ENCODE peak calls at places on chromosomes 4 and X, in five cellular contexts. One of them, this sample, is unnamed.

GRCh38 chr4:15920723-15921591 is 17.6 kb downstream of the FGFBP1 start:
- DNase-seq in Right ventricle myocardium inferior: no peak
- DNase-seq in stimulated activated CD4-positive, alpha-beta T cell treated with anti-CD3 and anti-CD28 coated beads, Interleukin-1b, Interleukin-23, amount 100 ng/mL, for 24 hours: no peak
- DNase-seq in activated CD4-positive, alpha-beta T cell treated with anti-CD3 and anti-CD28 coated beads, Interleukin-2, amount 10 ng/mL, durations not matched to agents 7 days and 5 days: no peak
- DNase-seq in head of caudate nucleus: peak; percentile 52
- DNase-seq in this sample: peak; percentile 63

GRCh38 chrX:118823263-118824172 is at the start of gene ZCCHC12:
- DNase-seq in Right ventricle myocardium inferior: no peak
- DNase-seq in activated CD4-positive, alpha-beta T cell treated with anti-CD3 and anti-CD28 coated beads, Interleukin-2, amount 10 ng/mL, durations not matched to agents 7 days and 5 days: peak; percentile 19
- DNase-seq in head of caudate nucleus: peak; percentile 81
- DNase-seq in stimulated activated CD4-positive, alpha-beta T cell treated with anti-CD3 and anti-CD28 coated beads, Interleukin-1b, Interleukin-23, amount 100 ng/mL, for 24 hours: peak; percentile 15
- DNase-seq in this sample: no peak

GRCh38 chr4:90240333-90240732 is 113.1 kb downstream of the CCSER1 start:
- DNase-seq in Right ventricle myocardium inferior: no peak
- DNase-seq in head of caudate nucleus: no peak
- DNase-seq in stimulated activated CD4-positive, alpha-beta T cell treated with anti-CD3 and anti-CD28 coated beads, Interleukin-1b, Interleukin-23, amount 100 ng/mL, for 24 hours: no peak
- DNase-seq in activated CD4-positive, alpha-beta T cell treated with anti-CD3 and anti-CD28 coated beads, Interleukin-2, amount 10 ng/mL, durations not matched to agents 7 days and 5 days: no peak
- DNase-seq in this sample: no peak

GRCh38 chr4:42750831-42751230 is 93.9 kb upstream of the ATP8A1 start:
- DNase-seq in stimulated activated CD4-positive, alpha-beta T cell treated with anti-CD3 and anti-CD28 coated beads, Interleukin-1b, Interleukin-23, amount 100 ng/mL, for 24 hours: no peak
- DNase-seq in Right ventricle myocardium inferior: no peak
- DNase-seq in activated CD4-positive, alpha-beta T cell treated with anti-CD3 and anti-CD28 coated beads, Interleukin-2, amount 10 ng/mL, durations not matched to agents 7 days and 5 days: no peak
- DNase-seq in head of caudate nucleus: no peak
- DNase-seq in this sample: no peak

GRCh38 chr4:105605493-105605892 is 53.1 kb downstream of the ARHGEF38 start:
- DNase-seq in activated CD4-positive, alpha-beta T cell treated with anti-CD3 and anti-CD28 coated beads, Interleukin-2, amount 10 ng/mL, durations not matched to agents 7 days and 5 days: no peak
- DNase-seq in Right ventricle myocardium inferior: no peak
- DNase-seq in head of caudate nucleus: no peak
- DNase-seq in stimulated activated CD4-positive, alpha-beta T cell treated with anti-CD3 and anti-CD28 coated beads, Interleukin-1b, Interleukin-23, amount 100 ng/mL, for 24 hours: no peak
- DNase-seq in this sample: no peak

GRCh38 chr4:77418333-77418732 is 187.3 kb upstream of the CXCL13 start:
- DNase-seq in head of caudate nucleus: no peak
- DNase-seq in activated CD4-positive, alpha-beta T cell treated with anti-CD3 and anti-CD28 coated beads, Interleukin-2, amount 10 ng/mL, durations not matched to agents 7 days and 5 days: peak; percentile 13
- DNase-seq in Right ventricle myocardium inferior: no peak
- DNase-seq in stimulated activated CD4-positive, alpha-beta T cell treated with anti-CD3 and anti-CD28 coated beads, Interleukin-1b, Interleukin-23, amount 100 ng/mL, for 24 hours: no peak
- DNase-seq in this sample: peak; percentile 1

GRCh38 chrX:124476562-124476961 is 130.2 kb downstream of the SH2D1A start:
- DNase-seq in head of caudate nucleus: no peak
- DNase-seq in stimulated activated CD4-positive, alpha-beta T cell treated with anti-CD3 and anti-CD28 coated beads, Interleukin-1b, Interleukin-23, amount 100 ng/mL, for 24 hours: no peak
- DNase-seq in activated CD4-positive, alpha-beta T cell treated with anti-CD3 and anti-CD28 coated beads, Interleukin-2, amount 10 ng/mL, durations not matched to agents 7 days and 5 days: no peak
- DNase-seq in Right ventricle myocardium inferior: no peak
- DNase-seq in this sample: no peak

GRCh38 chrX:39397561-39398200 is 596.4 kb downstream of the MID1IP1 start:
- DNase-seq in Right ventricle myocardium inferior: no peak
- DNase-seq in activated CD4-positive, alpha-beta T cell treated with anti-CD3 and anti-CD28 coated beads, Interleukin-2, amount 10 ng/mL, durations not matched to agents 7 days and 5 days: no peak
- DNase-seq in stimulated activated CD4-positive, alpha-beta T cell treated with anti-CD3 and anti-CD28 coated beads, Interleukin-1b, Interleukin-23, amount 100 ng/mL, for 24 hours: no peak
- DNase-seq in head of caudate nucleus: no peak
- DNase-seq in this sample: no peak

GRCh38 chr4:134313591-134313990 is 112.0 kb upstream of the PABPC4L start:
- DNase-seq in stimulated activated CD4-positive, alpha-beta T cell treated with anti-CD3 and anti-CD28 coated beads, Interleukin-1b, Interleukin-23, amount 100 ng/mL, for 24 hours: no peak
- DNase-seq in Right ventricle myocardium inferior: no peak
- DNase-seq in head of caudate nucleus: no peak
- DNase-seq in activated CD4-positive, alpha-beta T cell treated with anti-CD3 and anti-CD28 coated beads, Interleukin-2, amount 10 ng/mL, durations not matched to agents 7 days and 5 days: no peak
- DNase-seq in this sample: no peak

GRCh38 chr4:147136308-147136707 is 190.6 kb upstream of the TTC29 start:
- DNase-seq in activated CD4-positive, alpha-beta T cell treated with anti-CD3 and anti-CD28 coated beads, Interleukin-2, amount 10 ng/mL, durations not matched to agents 7 days and 5 days: no peak
- DNase-seq in Right ventricle myocardium inferior: no peak
- DNase-seq in head of caudate nucleus: no peak
- DNase-seq in stimulated activated CD4-positive, alpha-beta T cell treated with anti-CD3 and anti-CD28 coated beads, Interleukin-1b, Interleukin-23, amount 100 ng/mL, for 24 hours: no peak
- DNase-seq in this sample: no peak

GRCh38 chr4:149781150-149781549 is 34.5 kb downstream of the IQCM start:
- DNase-seq in head of caudate nucleus: no peak
- DNase-seq in activated CD4-positive, alpha-beta T cell treated with anti-CD3 and anti-CD28 coated beads, Interleukin-2, amount 10 ng/mL, durations not matched to agents 7 days and 5 days: no peak
- DNase-seq in stimulated activated CD4-positive, alpha-beta T cell treated with anti-CD3 and anti-CD28 coated beads, Interleukin-1b, Interleukin-23, amount 100 ng/mL, for 24 hours: no peak
- DNase-seq in Right ventricle myocardium inferior: no peak
- DNase-seq in this sample: peak; percentile 48

GRCh38 chrX:29299689-29300088 is 712.4 kb downstream of the IL1RAPL1 start:
- DNase-seq in Right ventricle myocardium inferior: no peak
- DNase-seq in head of caudate nucleus: no peak
- DNase-seq in activated CD4-positive, alpha-beta T cell treated with anti-CD3 and anti-CD28 coated beads, Interleukin-2, amount 10 ng/mL, durations not matched to agents 7 days and 5 days: no peak
- DNase-seq in stimulated activated CD4-positive, alpha-beta T cell treated with anti-CD3 and anti-CD28 coated beads, Interleukin-1b, Interleukin-23, amount 100 ng/mL, for 24 hours: no peak
- DNase-seq in this sample: no peak

GRCh38 chr4:75142377-75142776 is 209.5 kb downstream of the PARM1 start:
- DNase-seq in stimulated activated CD4-positive, alpha-beta T cell treated with anti-CD3 and anti-CD28 coated beads, Interleukin-1b, Interleukin-23, amount 100 ng/mL, for 24 hours: no peak
- DNase-seq in Right ventricle myocardium inferior: no peak
- DNase-seq in head of caudate nucleus: no peak
- DNase-seq in activated CD4-positive, alpha-beta T cell treated with anti-CD3 and anti-CD28 coated beads, Interleukin-2, amount 10 ng/mL, durations not matched to agents 7 days and 5 days: no peak
- DNase-seq in this sample: no peak

GRCh38 chr4:168551211-168551610 is 54.4 kb downstream of the PALLD start:
- DNase-seq in stimulated activated CD4-positive, alpha-beta T cell treated with anti-CD3 and anti-CD28 coated beads, Interleukin-1b, Interleukin-23, amount 100 ng/mL, for 24 hours: no peak
- DNase-seq in Right ventricle myocardium inferior: no peak
- DNase-seq in head of caudate nucleus: no peak
- DNase-seq in activated CD4-positive, alpha-beta T cell treated with anti-CD3 and anti-CD28 coated beads, Interleukin-2, amount 10 ng/mL, durations not matched to agents 7 days and 5 days: no peak
- DNase-seq in this sample: no peak

GRCh38 chr4:150149381-150149780 is 71.1 kb downstream of the DCLK2 start:
- DNase-seq in stimulated activated CD4-positive, alpha-beta T cell treated with anti-CD3 and anti-CD28 coated beads, Interleukin-1b, Interleukin-23, amount 100 ng/mL, for 24 hours: no peak
- DNase-seq in activated CD4-positive, alpha-beta T cell treated with anti-CD3 and anti-CD28 coated beads, Interleukin-2, amount 10 ng/mL, durations not matched to agents 7 days and 5 days: no peak
- DNase-seq in head of caudate nucleus: no peak
- DNase-seq in Right ventricle myocardium inferior: no peak
- DNase-seq in this sample: no peak

GRCh38 chrX:54064564-54064963 is 20.3 kb upstream of the PHF8 start:
- DNase-seq in activated CD4-positive, alpha-beta T cell treated with anti-CD3 and anti-CD28 coated beads, Interleukin-2, amount 10 ng/mL, durations not matched to agents 7 days and 5 days: no peak
- DNase-seq in Right ventricle myocardium inferior: no peak
- DNase-seq in head of caudate nucleus: no peak
- DNase-seq in stimulated activated CD4-positive, alpha-beta T cell treated with anti-CD3 and anti-CD28 coated beads, Interleukin-1b, Interleukin-23, amount 100 ng/mL, for 24 hours: no peak
- DNase-seq in this sample: no peak

GRCh38 chr4:74189331-74190043 is 31.6 kb downstream of the MTHFD2L start:
- DNase-seq in Right ventricle myocardium inferior: no peak
- DNase-seq in activated CD4-positive, alpha-beta T cell treated with anti-CD3 and anti-CD28 coated beads, Interleukin-2, amount 10 ng/mL, durations not matched to agents 7 days and 5 days: peak; percentile 37
- DNase-seq in head of caudate nucleus: no peak
- DNase-seq in stimulated activated CD4-positive, alpha-beta T cell treated with anti-CD3 and anti-CD28 coated beads, Interleukin-1b, Interleukin-23, amount 100 ng/mL, for 24 hours: no peak
- DNase-seq in this sample: no peak

GRCh38 chrX:9433596-9433995 is 31.3 kb upstream of the TBL1X start:
- DNase-seq in stimulated activated CD4-positive, alpha-beta T cell treated with anti-CD3 and anti-CD28 coated beads, Interleukin-1b, Interleukin-23, amount 100 ng/mL, for 24 hours: no peak
- DNase-seq in head of caudate nucleus: no peak
- DNase-seq in Right ventricle myocardium inferior: no peak
- DNase-seq in activated CD4-positive, alpha-beta T cell treated with anti-CD3 and anti-CD28 coated beads, Interleukin-2, amount 10 ng/mL, durations not matched to agents 7 days and 5 days: no peak
- DNase-seq in this sample: no peak

GRCh38 chr4:61406677-61407076 is 206.6 kb downstream of the ADGRL3 start:
- DNase-seq in Right ventricle myocardium inferior: no peak
- DNase-seq in activated CD4-positive, alpha-beta T cell treated with anti-CD3 and anti-CD28 coated beads, Interleukin-2, amount 10 ng/mL, durations not matched to agents 7 days and 5 days: no peak
- DNase-seq in stimulated activated CD4-positive, alpha-beta T cell treated with anti-CD3 and anti-CD28 coated beads, Interleukin-1b, Interleukin-23, amount 100 ng/mL, for 24 hours: no peak
- DNase-seq in head of caudate nucleus: no peak
- DNase-seq in this sample: no peak

GRCh38 chrX:71253253-71254091 is 468 bp downstream of the ZMYM3 start:
- DNase-seq in head of caudate nucleus: peak; percentile 49
- DNase-seq in Right ventricle myocardium inferior: peak; percentile 70
- DNase-seq in activated CD4-positive, alpha-beta T cell treated with anti-CD3 and anti-CD28 coated beads, Interleukin-2, amount 10 ng/mL, durations not matched to agents 7 days and 5 days: peak; percentile 30
- DNase-seq in stimulated activated CD4-positive, alpha-beta T cell treated with anti-CD3 and anti-CD28 coated beads, Interleukin-1b, Interleukin-23, amount 100 ng/mL, for 24 hours: no peak
- DNase-seq in this sample: peak; percentile 11

GRCh38 chr4:151797853-151798252 is 37.0 kb upstream of the GATB start:
- DNase-seq in activated CD4-positive, alpha-beta T cell treated with anti-CD3 and anti-CD28 coated beads, Interleukin-2, amount 10 ng/mL, durations not matched to agents 7 days and 5 days: no peak
- DNase-seq in Right ventricle myocardium inferior: no peak
- DNase-seq in stimulated activated CD4-positive, alpha-beta T cell treated with anti-CD3 and anti-CD28 coated beads, Interleukin-1b, Interleukin-23, amount 100 ng/mL, for 24 hours: no peak
- DNase-seq in head of caudate nucleus: no peak
- DNase-seq in this sample: no peak

GRCh38 chr4:88964450-88964849 is 92.5 kb downstream of the FAM13A start:
- DNase-seq in activated CD4-positive, alpha-beta T cell treated with anti-CD3 and anti-CD28 coated beads, Interleukin-2, amount 10 ng/mL, durations not matched to agents 7 days and 5 days: no peak
- DNase-seq in head of caudate nucleus: no peak
- DNase-seq in Right ventricle myocardium inferior: no peak
- DNase-seq in stimulated activated CD4-positive, alpha-beta T cell treated with anti-CD3 and anti-CD28 coated beads, Interleukin-1b, Interleukin-23, amount 100 ng/mL, for 24 hours: no peak
- DNase-seq in this sample: no peak

GRCh38 chr4:41590591-41590990 is 52.6 kb downstream of the LIMCH1 start:
- DNase-seq in head of caudate nucleus: no peak
- DNase-seq in Right ventricle myocardium inferior: no peak
- DNase-seq in activated CD4-positive, alpha-beta T cell treated with anti-CD3 and anti-CD28 coated beads, Interleukin-2, amount 10 ng/mL, durations not matched to agents 7 days and 5 days: no peak
- DNase-seq in stimulated activated CD4-positive, alpha-beta T cell treated with anti-CD3 and anti-CD28 coated beads, Interleukin-1b, Interleukin-23, amount 100 ng/mL, for 24 hours: no peak
- DNase-seq in this sample: no peak

GRCh38 chrX:49172280-49172780 is 632 bp downstream of the PLP2 start:
- DNase-seq in activated CD4-positive, alpha-beta T cell treated with anti-CD3 and anti-CD28 coated beads, Interleukin-2, amount 10 ng/mL, durations not matched to agents 7 days and 5 days: peak; percentile 76
- DNase-seq in head of caudate nucleus: peak; percentile 36
- DNase-seq in Right ventricle myocardium inferior: peak; percentile 86
- DNase-seq in stimulated activated CD4-positive, alpha-beta T cell treated with anti-CD3 and anti-CD28 coated beads, Interleukin-1b, Interleukin-23, amount 100 ng/mL, for 24 hours: peak; percentile 67
- DNase-seq in this sample: peak; percentile 14

GRCh38 chr4:26613242-26613641 is 29.4 kb downstream of the TBC1D19 start:
- DNase-seq in activated CD4-positive, alpha-beta T cell treated with anti-CD3 and anti-CD28 coated beads, Interleukin-2, amount 10 ng/mL, durations not matched to agents 7 days and 5 days: no peak
- DNase-seq in Right ventricle myocardium inferior: no peak
- DNase-seq in head of caudate nucleus: no peak
- DNase-seq in stimulated activated CD4-positive, alpha-beta T cell treated with anti-CD3 and anti-CD28 coated beads, Interleukin-1b, Interleukin-23, amount 100 ng/mL, for 24 hours: no peak
- DNase-seq in this sample: no peak

GRCh38 chr4:8674311-8674885 is 81.8 kb downstream of the CPZ start:
- DNase-seq in stimulated activated CD4-positive, alpha-beta T cell treated with anti-CD3 and anti-CD28 coated beads, Interleukin-1b, Interleukin-23, amount 100 ng/mL, for 24 hours: no peak
- DNase-seq in head of caudate nucleus: no peak
- DNase-seq in Right ventricle myocardium inferior: no peak
- DNase-seq in activated CD4-positive, alpha-beta T cell treated with anti-CD3 and anti-CD28 coated beads, Interleukin-2, amount 10 ng/mL, durations not matched to agents 7 days and 5 days: no peak
- DNase-seq in this sample: no peak

GRCh38 chr4:185580699-185581098 is 45.4 kb upstream of the PDLIM3 start:
- DNase-seq in Right ventricle myocardium inferior: no peak
- DNase-seq in activated CD4-positive, alpha-beta T cell treated with anti-CD3 and anti-CD28 coated beads, Interleukin-2, amount 10 ng/mL, durations not matched to agents 7 days and 5 days: no peak
- DNase-seq in stimulated activated CD4-positive, alpha-beta T cell treated with anti-CD3 and anti-CD28 coated beads, Interleukin-1b, Interleukin-23, amount 100 ng/mL, for 24 hours: no peak
- DNase-seq in head of caudate nucleus: no peak
- DNase-seq in this sample: no peak

GRCh38 chr4:111798840-111799239 is 346.4 kb upstream of the FAM241A start:
- DNase-seq in Right ventricle myocardium inferior: no peak
- DNase-seq in stimulated activated CD4-positive, alpha-beta T cell treated with anti-CD3 and anti-CD28 coated beads, Interleukin-1b, Interleukin-23, amount 100 ng/mL, for 24 hours: no peak
- DNase-seq in activated CD4-positive, alpha-beta T cell treated with anti-CD3 and anti-CD28 coated beads, Interleukin-2, amount 10 ng/mL, durations not matched to agents 7 days and 5 days: no peak
- DNase-seq in head of caudate nucleus: no peak
- DNase-seq in this sample: no peak

GRCh38 chrX:74492720-74493201 is 71.5 kb downstream of the SLC16A2 start:
- DNase-seq in Right ventricle myocardium inferior: no peak
- DNase-seq in stimulated activated CD4-positive, alpha-beta T cell treated with anti-CD3 and anti-CD28 coated beads, Interleukin-1b, Interleukin-23, amount 100 ng/mL, for 24 hours: peak; percentile 4
- DNase-seq in head of caudate nucleus: peak; percentile 25
- DNase-seq in activated CD4-positive, alpha-beta T cell treated with anti-CD3 and anti-CD28 coated beads, Interleukin-2, amount 10 ng/mL, durations not matched to agents 7 days and 5 days: peak; percentile 6
- DNase-seq in this sample: no peak

GRCh38 chr4:52250124-52250523 is 199.0 kb downstream of the SPATA18 start:
- DNase-seq in head of caudate nucleus: no peak
- DNase-seq in stimulated activated CD4-positive, alpha-beta T cell treated with anti-CD3 and anti-CD28 coated beads, Interleukin-1b, Interleukin-23, amount 100 ng/mL, for 24 hours: no peak
- DNase-seq in Right ventricle myocardium inferior: no peak
- DNase-seq in activated CD4-positive, alpha-beta T cell treated with anti-CD3 and anti-CD28 coated beads, Interleukin-2, amount 10 ng/mL, durations not matched to agents 7 days and 5 days: no peak
- DNase-seq in this sample: no peak

GRCh38 chrX:88886908-88887307 is 139.9 kb downstream of the CPXCR1 start:
- DNase-seq in stimulated activated CD4-positive, alpha-beta T cell treated with anti-CD3 and anti-CD28 coated beads, Interleukin-1b, Interleukin-23, amount 100 ng/mL, for 24 hours: no peak
- DNase-seq in Right ventricle myocardium inferior: no peak
- DNase-seq in activated CD4-positive, alpha-beta T cell treated with anti-CD3 and anti-CD28 coated beads, Interleukin-2, amount 10 ng/mL, durations not matched to agents 7 days and 5 days: no peak
- DNase-seq in head of caudate nucleus: no peak
- DNase-seq in this sample: no peak

GRCh38 chr4:1052231-1052671 is 40.8 kb downstream of the FGFRL1 start:
- DNase-seq in Right ventricle myocardium inferior: peak; percentile 51
- DNase-seq in activated CD4-positive, alpha-beta T cell treated with anti-CD3 and anti-CD28 coated beads, Interleukin-2, amount 10 ng/mL, durations not matched to agents 7 days and 5 days: no peak
- DNase-seq in head of caudate nucleus: peak; percentile 34
- DNase-seq in stimulated activated CD4-positive, alpha-beta T cell treated with anti-CD3 and anti-CD28 coated beads, Interleukin-1b, Interleukin-23, amount 100 ng/mL, for 24 hours: no peak
- DNase-seq in this sample: no peak

GRCh38 chrX:10397349-10397748 is 223.0 kb downstream of the MID1 start:
- DNase-seq in head of caudate nucleus: no peak
- DNase-seq in activated CD4-positive, alpha-beta T cell treated with anti-CD3 and anti-CD28 coated beads, Interleukin-2, amount 10 ng/mL, durations not matched to agents 7 days and 5 days: no peak
- DNase-seq in stimulated activated CD4-positive, alpha-beta T cell treated with anti-CD3 and anti-CD28 coated beads, Interleukin-1b, Interleukin-23, amount 100 ng/mL, for 24 hours: no peak
- DNase-seq in Right ventricle myocardium inferior: no peak
- DNase-seq in this sample: no peak

GRCh38 chr4:3369781-3370660 is 71.7 kb upstream of the HGFAC start:
- DNase-seq in head of caudate nucleus: peak; percentile 77
- DNase-seq in activated CD4-positive, alpha-beta T cell treated with anti-CD3 and anti-CD28 coated beads, Interleukin-2, amount 10 ng/mL, durations not matched to agents 7 days and 5 days: peak; percentile 64
- DNase-seq in stimulated activated CD4-positive, alpha-beta T cell treated with anti-CD3 and anti-CD28 coated beads, Interleukin-1b, Interleukin-23, amount 100 ng/mL, for 24 hours: peak; percentile 29
- DNase-seq in Right ventricle myocardium inferior: no peak
- DNase-seq in this sample: no peak